ENCODE peak calls at places on chromosomes 7 and 10, in five cellular contexts. X is body of pancreas, C is fibroblast of pulmonary artery, S is GM12865, I is dorsolateral prefrontal cortex. J is an unnamed sample.

GRCh38 chr7:129255800-129256199 is 31.0 kb downstream of the AHCYL2 start:
- DNase-seq in I (no peak), C (no peak), X (no peak), S (no peak), J (no peak)

GRCh38 chr10:80126876-80127275 is 5.7 kb upstream of the PLAC9 start:
- DNase-seq in C (no peak), X (no peak), S (no peak), I (no peak), J (no peak)

GRCh38 chr7:48280100-48280499 is 108.8 kb downstream of the ABCA13 start:
- DNase-seq in X (no peak), C (peak), I (no peak), S (no peak), J (peak)

GRCh38 chr10:110742801-110743200 is 98.7 kb downstream of the RBM20 start:
- DNase-seq in X (no peak), I (no peak), S (no peak), C (no peak), J (no peak)

GRCh38 chr10:121804460-121804859 is 123.4 kb downstream of the ATE1 start:
- DNase-seq in S (no peak), C (peak), I (no peak), X (no peak), J (peak)

GRCh38 chr10:123287594-123288247 is 133.5 kb downstream of the BUB3 start:
- DNase-seq in I (no peak), X (no peak), C (peak), S (peak), J (peak)

GRCh38 chr10:78712147-78712546 is 356.6 kb upstream of the ZMIZ1 start:
- DNase-seq in I (no peak), X (no peak), C (no peak), S (no peak), J (no peak)

GRCh38 chr10:97689637-97690036 is 2.6 kb upstream of the AVPI1 start:
- DNase-seq in I (no peak), S (no peak), X (peak), C (peak), J (peak)

GRCh38 chr7:54680377-54681005 is 78.5 kb downstream of the SEC61G start:
- DNase-seq in C (no peak), X (no peak), I (no peak), S (no peak), J (no peak)

GRCh38 chr10:20004087-20004523 is 187.9 kb downstream of the PLXDC2 start:
- DNase-seq in C (peak), I (peak), X (peak), S (peak), J (peak)

GRCh38 chr10:129916506-129916995 is 47.5 kb downstream of the EBF3 start:
- DNase-seq in I (peak), C (no peak), S (no peak), X (no peak), J (no peak)

GRCh38 chr7:121954803-121955202 is 81.8 kb downstream of the PTPRZ1 start:
- DNase-seq in S (peak), C (peak), I (no peak), X (no peak), J (peak)

GRCh38 chr7:11449316-11449715 is 382.7 kb downstream of the THSD7A start:
- DNase-seq in X (no peak), I (no peak), C (peak), S (no peak), J (no peak)

GRCh38 chr7:11448319-11448718 is 383.7 kb downstream of the THSD7A start:
- DNase-seq in C (no peak), S (no peak), X (no peak), I (no peak), J (no peak)

GRCh38 chr7:11452491-11452890 is 379.5 kb downstream of the THSD7A start:
- DNase-seq in I (no peak), X (no peak), S (no peak), C (no peak), J (no peak)

DNA sequence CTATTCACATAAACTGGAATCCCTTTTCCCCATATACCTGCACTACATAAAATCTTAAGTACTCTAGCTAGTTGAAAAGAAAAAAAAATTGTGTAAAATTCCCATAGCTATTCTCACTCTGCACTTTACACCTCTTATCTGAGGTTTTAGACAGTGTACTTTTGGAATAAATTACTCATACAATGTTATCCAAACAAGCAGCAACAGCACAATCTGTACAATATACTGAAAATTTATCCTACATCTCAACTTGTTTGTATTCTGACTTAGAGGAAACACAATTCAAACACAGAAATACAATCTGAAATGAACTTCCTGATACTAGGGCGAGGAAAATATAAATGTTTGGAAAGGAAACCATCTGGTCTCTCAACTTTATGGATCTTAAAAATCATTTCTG is 381.8 kb downstream of the THSD7A start:
- DNase-seq in X (no peak), I (no peak), S (no peak), C (peak), J (no peak)
- H3K4me3 ChIP-seq in X (no peak), I (no peak), S (no peak), C (no peak), J (no peak)

GRCh38 chr7:136294977-136295376 is 317.8 kb upstream of the MTPN start:
- DNase-seq in X (no peak), S (no peak), C (no peak), I (no peak), J (no peak)
- TF ChIP-seq CTCF in X (no peak), S (peak), C (no peak), I (no peak), J (no peak)

GRCh38 chr10:17713133-17713532 is 38.9 kb upstream of the TMEM236 start:
- DNase-seq in S (no peak), C (no peak), I (no peak), X (no peak), J (peak)
- H3K4me3 ChIP-seq in S (no peak), C (no peak), I (peak), X (no peak), J (peak)

GRCh38 chr7:3482147-3482921 is 181.3 kb downstream of the SDK1 start:
- DNase-seq in C (peak), X (peak), S (peak), I (no peak), J (peak)
- TF ChIP-seq CTCF in C (peak), X (peak), S (no peak), I (peak), J (peak)

GRCh38 chr10:5565205-5565545 is 40.4 kb downstream of the CALML3 start:
- DNase-seq in I (no peak), X (no peak), C (no peak), S (no peak), J (no peak)
- H3K4me3 ChIP-seq in I (no peak), X (no peak), C (no peak), S (no peak), J (no peak)

DNA sequence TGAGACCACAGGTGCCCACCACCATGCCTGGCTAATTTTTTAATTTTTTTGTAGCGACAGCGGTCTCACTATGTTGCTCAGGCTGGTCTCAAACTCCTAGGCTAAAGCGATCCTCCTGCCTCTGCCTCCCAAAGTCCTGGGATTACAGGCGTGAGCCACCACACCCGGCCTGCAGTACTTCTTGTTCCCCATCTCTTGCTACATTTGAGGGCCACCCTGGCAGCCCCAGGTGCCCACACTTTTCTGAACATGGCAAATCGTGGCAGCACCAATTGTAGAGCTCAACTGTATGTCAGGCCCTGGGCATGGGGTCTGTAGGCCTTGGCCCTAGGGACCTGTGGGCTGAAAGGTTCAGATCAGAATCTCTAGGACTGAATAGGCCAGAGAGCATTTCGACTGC is 25.1 kb upstream of the LIMK1 start:
- DNase-seq in X (no peak), S (no peak), I (no peak), C (no peak), J (no peak)
- TF ChIP-seq CTCF in X (no peak), S (no peak), I (no peak), C (no peak), J (no peak)